ENCODE peak calls at places on chromosomes 3 and 15, in seven cellular contexts. J, H, L, Q, C, Y and X are unnamed samples.

GRCh38 chr3:15711281-15711680 is 86.5 kb downstream of the ANKRD28 start:
- DNase-seq in J (no peak), H (no peak), L (no peak), Q (no peak), C (no peak), Y (no peak), X (no peak)

GRCh38 chr15:59953392-59953883 is 50.7 kb upstream of the FOXB1 start:
- DNase-seq in J (no peak), H (no peak), L (no peak), Q (no peak), C (no peak), Y (no peak), X (no peak)

GRCh38 chr3:164233951-164234350 is 844.3 kb downstream of the SI start:
- DNase-seq in J (no peak), H (no peak), L (no peak), Q (no peak), C (no peak), Y (no peak), X (no peak)

GRCh38 chr3:122921791-122922651 is 105.5 kb downstream of the SEMA5B start:
- DNase-seq in J (no peak), H (peak), L (peak), Q (no peak), C (no peak), Y (no peak), X (no peak)

GRCh38 chr3:71010731-71011455 is 572.6 kb downstream of the FOXP1 start:
- DNase-seq in J (peak), H (no peak), L (peak), Q (no peak), C (no peak), Y (no peak), X (no peak)

GRCh38 chr3:114624676-114625181 is 330.9 kb downstream of the TIGIT start:
- DNase-seq in J (no peak), H (peak), L (no peak), Q (peak), C (no peak), Y (no peak), X (peak)

GRCh38 chr3:63908081-63908736 is 4.0 kb downstream of the SCAANT1 start:
- DNase-seq in J (no peak), H (peak), L (no peak), Q (no peak), C (no peak), Y (no peak), X (peak)

GRCh38 chr15:66882251-66883020 is 180.4 kb downstream of the SMAD6 start:
- DNase-seq in J (no peak), H (no peak), L (no peak), Q (no peak), C (no peak), Y (no peak), X (no peak)

GRCh38 chr3:56758539-56758981 is 43.2 kb downstream of the ARHGEF3 start:
- DNase-seq in J (peak), H (peak), L (no peak), Q (peak), C (no peak), Y (no peak), X (peak)

GRCh38 chr15:92315144-92315543 is 78.5 kb upstream of the ST8SIA2 start:
- DNase-seq in J (no peak), H (no peak), L (no peak), Q (no peak), C (no peak), Y (no peak), X (no peak)

GRCh38 chr3:126528419-126528799 is 4.5 kb downstream of the CHST13 start:
- DNase-seq in J (no peak), H (no peak), L (no peak), Q (no peak), C (no peak), Y (no peak), X (no peak)

GRCh38 chr15:42371125-42371524 is 11.8 kb downstream of the CAPN3 start:
- DNase-seq in J (no peak), H (peak), L (peak), Q (peak), C (no peak), Y (no peak), X (no peak)

DNA sequence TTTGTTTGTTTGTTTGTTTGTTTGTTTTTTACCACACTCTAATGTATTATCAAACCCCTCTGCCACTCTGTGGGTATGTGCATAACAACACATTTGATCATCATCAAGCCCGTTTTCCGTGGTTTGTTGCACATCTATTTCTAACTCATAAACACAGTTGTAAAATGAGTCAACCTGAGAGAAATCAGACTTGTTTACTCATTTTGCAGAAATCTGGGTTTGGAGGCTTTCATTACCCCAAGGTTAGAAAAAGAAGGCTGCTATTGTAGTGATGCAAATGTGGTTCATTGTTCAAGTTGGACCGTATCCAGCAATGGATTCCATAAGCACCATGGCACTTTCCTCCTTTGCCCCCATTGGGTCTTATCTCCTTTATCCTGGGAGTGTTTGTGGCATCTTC is 353.2 kb upstream of the SOX2 start:
- DNase-seq in J (peak), H (no peak), L (no peak), Q (no peak), C (no peak), Y (no peak), X (no peak)
- TF ChIP-seq YY1 in J (no peak), H (no peak), L (no peak), Q (no peak), C (no peak), Y (no peak), X (no peak)

DNA sequence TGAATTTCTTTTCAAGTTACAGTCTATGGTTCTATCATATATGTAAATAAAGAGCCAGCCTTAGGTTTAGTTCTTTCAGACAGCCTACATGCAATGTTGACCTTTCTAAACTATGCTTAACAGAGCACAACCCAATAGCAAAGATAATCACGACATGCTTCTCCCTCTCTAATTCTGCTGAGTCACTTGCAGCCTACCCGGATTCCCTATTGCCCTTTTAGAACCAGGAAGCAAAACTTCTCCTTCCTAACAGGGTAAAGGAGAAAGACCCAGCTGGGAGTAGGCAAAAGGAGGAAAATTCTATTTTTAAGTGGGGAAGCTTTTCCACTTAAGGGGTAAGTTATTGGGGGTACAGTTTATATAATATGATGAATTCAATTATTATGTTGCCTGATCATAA is 79.3 kb downstream of the SLC7A14 start:
- DNase-seq in J (no peak), H (peak), L (no peak), Q (no peak), C (no peak), Y (no peak), X (no peak)
- TF ChIP-seq YY1 in J (no peak), H (no peak), L (no peak), Q (no peak), C (no peak), Y (no peak), X (no peak)

DNA sequence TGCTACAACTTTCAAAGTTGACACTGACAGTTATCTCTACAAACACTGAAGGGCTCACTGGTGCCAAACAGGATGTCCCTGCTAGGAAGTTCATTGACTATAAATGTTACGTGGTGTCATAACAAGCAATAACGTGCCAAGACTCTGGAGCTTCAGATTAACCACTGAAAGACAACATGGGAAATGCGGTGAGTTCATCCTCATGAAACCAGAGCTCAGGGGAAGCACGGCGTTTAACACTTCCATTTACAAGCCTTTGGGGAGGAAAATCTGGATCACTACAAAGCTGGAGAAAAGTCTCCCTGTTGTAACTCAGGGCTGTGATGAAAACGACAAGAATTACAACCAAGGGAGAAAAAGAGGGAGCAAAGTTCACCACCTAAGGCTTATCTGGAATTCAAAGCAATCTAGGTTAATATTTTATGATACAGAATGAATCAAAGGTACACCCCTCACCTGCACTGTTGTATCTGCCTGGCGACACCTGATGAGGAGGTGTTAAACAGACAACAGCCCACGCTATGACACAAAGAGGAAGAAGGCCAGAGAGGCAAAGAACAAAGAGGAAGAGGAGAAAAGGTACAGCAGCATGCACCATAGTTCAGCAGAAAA is 27.0 kb downstream of the SHQ1 start:
- DNase-seq in J (no peak), H (no peak), L (no peak), Q (no peak), C (no peak), Y (no peak), X (no peak)
- TF ChIP-seq YY1 in J (peak), H (no peak), L (no peak), Q (no peak), C (no peak), Y (no peak), X (no peak)

GRCh38 chr3:58874248-58874741 is 175.5 kb downstream of the CFAP20DC start:
- DNase-seq in J (peak), H (no peak), L (no peak), Q (peak), C (no peak), Y (no peak), X (no peak)
- TF ChIP-seq YY1 in J (no peak), H (no peak), L (no peak), Q (no peak), C (no peak), Y (no peak), X (no peak)

GRCh38 chr3:186053954-186054353 is 54.9 kb downstream of the ETV5 start:
- DNase-seq in J (no peak), H (no peak), L (no peak), Q (no peak), C (no peak), Y (no peak), X (no peak)
- TF ChIP-seq YY1 in J (no peak), H (no peak), L (no peak), Q (no peak), C (no peak), Y (no peak), X (no peak)

GRCh38 chr15:78007965-78008886 is 69.3 kb downstream of the TBC1D2B start:
- DNase-seq in J (no peak), H (no peak), L (no peak), Q (no peak), C (no peak), Y (no peak), X (no peak)
- TF ChIP-seq YY1 in J (no peak), H (no peak), L (no peak), Q (no peak), C (no peak), Y (no peak), X (no peak)

DNA sequence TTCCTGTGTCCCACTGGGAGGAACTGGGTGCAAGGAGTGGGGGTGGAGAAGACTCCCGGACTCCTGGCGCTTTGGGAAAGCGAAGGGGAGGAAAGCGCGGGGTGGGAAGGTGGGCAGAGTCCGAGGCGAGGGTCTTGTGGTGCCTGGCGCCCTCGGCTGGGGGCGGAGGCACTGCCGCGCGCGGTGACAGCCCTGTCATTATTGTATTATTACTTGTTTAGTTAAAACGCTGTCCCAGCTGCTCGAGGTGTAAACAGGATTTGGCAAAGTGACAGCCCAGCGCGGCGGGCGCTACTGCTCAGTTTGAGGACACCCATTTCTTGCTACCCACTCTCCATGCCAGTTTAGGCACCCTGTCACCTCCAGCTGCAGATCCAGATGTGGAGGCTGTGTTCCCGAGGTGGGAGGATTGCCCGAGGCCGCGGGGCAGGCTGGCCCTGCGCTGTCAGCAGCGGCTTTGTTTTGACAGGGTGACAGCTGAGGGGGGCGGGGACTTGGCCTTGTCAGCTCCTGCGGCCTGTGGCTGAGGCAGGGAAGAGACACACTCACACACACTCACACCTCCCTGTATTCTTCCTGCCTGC is 1.0 kb downstream of the KAT2B start:
- DNase-seq in J (no peak), H (peak), L (peak), Q (no peak), C (peak), Y (no peak), X (peak)
- TF ChIP-seq YY1 in J (no peak), H (no peak), L (no peak), Q (no peak), C (no peak), Y (no peak), X (no peak)